ENCODE peak calls at places on chromosomes 13 and 19, in six cellular contexts. One of them, this sample, is unnamed.

GRCh38 chr13:40399756-40400155 is 266.7 kb downstream of the FOXO1 start:
- DNase-seq in activated naive CD4-positive, alpha-beta T cell treated with anti-CD3 and anti-CD28 coated beads, Interleukin-2, amount 50 U/mL, for 16 hours: no peak
- DNase-seq in stimulated activated CD8-positive, alpha-beta memory T cell treated with anti-CD3 and anti-CD28 coated beads, Interleukin-2, amount 100 ng/mL, for 48 hours: no peak
- DNase-seq in hippocampal formation: no peak
- DNase-seq in epithelial cell of proximal tubule: no peak
- DNase-seq in tibial artery: no peak
- DNase-seq in this sample: no peak

GRCh38 chr19:28290963-28291657 is 921.8 kb downstream of the UQCRFS1 start:
- DNase-seq in epithelial cell of proximal tubule: no peak
- DNase-seq in activated naive CD4-positive, alpha-beta T cell treated with anti-CD3 and anti-CD28 coated beads, Interleukin-2, amount 50 U/mL, for 16 hours: no peak
- DNase-seq in hippocampal formation: no peak
- DNase-seq in stimulated activated CD8-positive, alpha-beta memory T cell treated with anti-CD3 and anti-CD28 coated beads, Interleukin-2, amount 100 ng/mL, for 48 hours: no peak
- DNase-seq in tibial artery: no peak
- DNase-seq in this sample: no peak

GRCh38 chr19:41726493-41726892 is 18.1 kb downstream of the CEACAM5 start:
- DNase-seq in tibial artery: no peak
- DNase-seq in epithelial cell of proximal tubule: no peak
- DNase-seq in stimulated activated CD8-positive, alpha-beta memory T cell treated with anti-CD3 and anti-CD28 coated beads, Interleukin-2, amount 100 ng/mL, for 48 hours: no peak
- DNase-seq in hippocampal formation: no peak
- DNase-seq in activated naive CD4-positive, alpha-beta T cell treated with anti-CD3 and anti-CD28 coated beads, Interleukin-2, amount 50 U/mL, for 16 hours: no peak
- DNase-seq in this sample: no peak

GRCh38 chr13:110238795-110239194 is 68.2 kb downstream of the COL4A1 start:
- DNase-seq in activated naive CD4-positive, alpha-beta T cell treated with anti-CD3 and anti-CD28 coated beads, Interleukin-2, amount 50 U/mL, for 16 hours: no peak
- DNase-seq in hippocampal formation: no peak
- DNase-seq in epithelial cell of proximal tubule: no peak
- DNase-seq in tibial artery: no peak
- DNase-seq in stimulated activated CD8-positive, alpha-beta memory T cell treated with anti-CD3 and anti-CD28 coated beads, Interleukin-2, amount 100 ng/mL, for 48 hours: no peak
- DNase-seq in this sample: peak

GRCh38 chr13:40120288-40120687 is 464.8 kb downstream of the COG6 start:
- DNase-seq in activated naive CD4-positive, alpha-beta T cell treated with anti-CD3 and anti-CD28 coated beads, Interleukin-2, amount 50 U/mL, for 16 hours: no peak
- DNase-seq in stimulated activated CD8-positive, alpha-beta memory T cell treated with anti-CD3 and anti-CD28 coated beads, Interleukin-2, amount 100 ng/mL, for 48 hours: no peak
- DNase-seq in tibial artery: no peak
- DNase-seq in epithelial cell of proximal tubule: no peak
- DNase-seq in hippocampal formation: no peak
- DNase-seq in this sample: peak

GRCh38 chr13:58018865-58019264 is 387.3 kb downstream of the PCDH17 start:
- DNase-seq in epithelial cell of proximal tubule: no peak
- DNase-seq in hippocampal formation: no peak
- DNase-seq in stimulated activated CD8-positive, alpha-beta memory T cell treated with anti-CD3 and anti-CD28 coated beads, Interleukin-2, amount 100 ng/mL, for 48 hours: no peak
- DNase-seq in activated naive CD4-positive, alpha-beta T cell treated with anti-CD3 and anti-CD28 coated beads, Interleukin-2, amount 50 U/mL, for 16 hours: no peak
- DNase-seq in tibial artery: no peak
- DNase-seq in this sample: no peak

GRCh38 chr13:35712907-35713685 is 236.6 kb upstream of the MAB21L1 start:
- DNase-seq in stimulated activated CD8-positive, alpha-beta memory T cell treated with anti-CD3 and anti-CD28 coated beads, Interleukin-2, amount 100 ng/mL, for 48 hours: no peak
- DNase-seq in epithelial cell of proximal tubule: no peak
- DNase-seq in tibial artery: no peak
- DNase-seq in activated naive CD4-positive, alpha-beta T cell treated with anti-CD3 and anti-CD28 coated beads, Interleukin-2, amount 50 U/mL, for 16 hours: no peak
- DNase-seq in hippocampal formation: no peak
- DNase-seq in this sample: peak

GRCh38 chr13:98225036-98225940 is 48.2 kb upstream of the RNF113B start:
- DNase-seq in activated naive CD4-positive, alpha-beta T cell treated with anti-CD3 and anti-CD28 coated beads, Interleukin-2, amount 50 U/mL, for 16 hours: no peak
- DNase-seq in epithelial cell of proximal tubule: no peak
- DNase-seq in stimulated activated CD8-positive, alpha-beta memory T cell treated with anti-CD3 and anti-CD28 coated beads, Interleukin-2, amount 100 ng/mL, for 48 hours: no peak
- DNase-seq in hippocampal formation: peak
- DNase-seq in tibial artery: no peak
- DNase-seq in this sample: no peak

GRCh38 chr19:35727053-35727955 is 9.5 kb downstream of the KMT2B start:
- DNase-seq in activated naive CD4-positive, alpha-beta T cell treated with anti-CD3 and anti-CD28 coated beads, Interleukin-2, amount 50 U/mL, for 16 hours: no peak
- DNase-seq in stimulated activated CD8-positive, alpha-beta memory T cell treated with anti-CD3 and anti-CD28 coated beads, Interleukin-2, amount 100 ng/mL, for 48 hours: no peak
- DNase-seq in epithelial cell of proximal tubule: no peak
- DNase-seq in tibial artery: no peak
- DNase-seq in hippocampal formation: no peak
- DNase-seq in this sample: no peak

GRCh38 chr13:108425056-108425455 is 155.5 kb downstream of the TNFSF13B start:
- DNase-seq in tibial artery: no peak
- DNase-seq in activated naive CD4-positive, alpha-beta T cell treated with anti-CD3 and anti-CD28 coated beads, Interleukin-2, amount 50 U/mL, for 16 hours: no peak
- DNase-seq in stimulated activated CD8-positive, alpha-beta memory T cell treated with anti-CD3 and anti-CD28 coated beads, Interleukin-2, amount 100 ng/mL, for 48 hours: no peak
- DNase-seq in hippocampal formation: no peak
- DNase-seq in epithelial cell of proximal tubule: no peak
- DNase-seq in this sample: no peak

GRCh38 chr19:18418725-18419194 is 438 bp upstream of the SSBP4 start:
- DNase-seq in activated naive CD4-positive, alpha-beta T cell treated with anti-CD3 and anti-CD28 coated beads, Interleukin-2, amount 50 U/mL, for 16 hours: no peak
- DNase-seq in stimulated activated CD8-positive, alpha-beta memory T cell treated with anti-CD3 and anti-CD28 coated beads, Interleukin-2, amount 100 ng/mL, for 48 hours: no peak
- DNase-seq in tibial artery: peak
- DNase-seq in hippocampal formation: no peak
- DNase-seq in epithelial cell of proximal tubule: no peak
- DNase-seq in this sample: no peak

GRCh38 chr19:58559275-58560006 is 1.0 kb upstream of the UBE2M start:
- DNase-seq in tibial artery: peak
- DNase-seq in epithelial cell of proximal tubule: no peak
- DNase-seq in hippocampal formation: no peak
- DNase-seq in stimulated activated CD8-positive, alpha-beta memory T cell treated with anti-CD3 and anti-CD28 coated beads, Interleukin-2, amount 100 ng/mL, for 48 hours: peak
- DNase-seq in activated naive CD4-positive, alpha-beta T cell treated with anti-CD3 and anti-CD28 coated beads, Interleukin-2, amount 50 U/mL, for 16 hours: peak
- DNase-seq in this sample: peak

GRCh38 chr19:2612619-2613249 is 89.8 kb downstream of the GNG7 start:
- DNase-seq in hippocampal formation: no peak
- DNase-seq in stimulated activated CD8-positive, alpha-beta memory T cell treated with anti-CD3 and anti-CD28 coated beads, Interleukin-2, amount 100 ng/mL, for 48 hours: no peak
- DNase-seq in epithelial cell of proximal tubule: no peak
- DNase-seq in tibial artery: peak
- DNase-seq in activated naive CD4-positive, alpha-beta T cell treated with anti-CD3 and anti-CD28 coated beads, Interleukin-2, amount 50 U/mL, for 16 hours: no peak
- DNase-seq in this sample: no peak

GRCh38 chr19:40424637-40425449 is 949 bp downstream of the SERTAD1 start:
- DNase-seq in tibial artery: no peak
- DNase-seq in activated naive CD4-positive, alpha-beta T cell treated with anti-CD3 and anti-CD28 coated beads, Interleukin-2, amount 50 U/mL, for 16 hours: no peak
- DNase-seq in hippocampal formation: no peak
- DNase-seq in stimulated activated CD8-positive, alpha-beta memory T cell treated with anti-CD3 and anti-CD28 coated beads, Interleukin-2, amount 100 ng/mL, for 48 hours: no peak
- DNase-seq in epithelial cell of proximal tubule: no peak
- DNase-seq in this sample: no peak

GRCh38 chr13:41916173-41916954 is 44.5 kb downstream of the VWA8 start:
- DNase-seq in epithelial cell of proximal tubule: no peak
- DNase-seq in hippocampal formation: no peak
- DNase-seq in activated naive CD4-positive, alpha-beta T cell treated with anti-CD3 and anti-CD28 coated beads, Interleukin-2, amount 50 U/mL, for 16 hours: no peak
- DNase-seq in stimulated activated CD8-positive, alpha-beta memory T cell treated with anti-CD3 and anti-CD28 coated beads, Interleukin-2, amount 100 ng/mL, for 48 hours: no peak
- DNase-seq in tibial artery: no peak
- DNase-seq in this sample: peak

GRCh38 chr19:5891938-5892771 is 11.4 kb downstream of the NDUFA11 start:
- DNase-seq in epithelial cell of proximal tubule: no peak
- DNase-seq in hippocampal formation: peak
- DNase-seq in activated naive CD4-positive, alpha-beta T cell treated with anti-CD3 and anti-CD28 coated beads, Interleukin-2, amount 50 U/mL, for 16 hours: no peak
- DNase-seq in stimulated activated CD8-positive, alpha-beta memory T cell treated with anti-CD3 and anti-CD28 coated beads, Interleukin-2, amount 100 ng/mL, for 48 hours: no peak
- DNase-seq in tibial artery: no peak
- DNase-seq in this sample: peak

GRCh38 chr13:48159436-48160225 is 64.7 kb upstream of the MED4 start:
- DNase-seq in epithelial cell of proximal tubule: peak
- DNase-seq in tibial artery: no peak
- DNase-seq in activated naive CD4-positive, alpha-beta T cell treated with anti-CD3 and anti-CD28 coated beads, Interleukin-2, amount 50 U/mL, for 16 hours: no peak
- DNase-seq in hippocampal formation: no peak
- DNase-seq in stimulated activated CD8-positive, alpha-beta memory T cell treated with anti-CD3 and anti-CD28 coated beads, Interleukin-2, amount 100 ng/mL, for 48 hours: no peak
- DNase-seq in this sample: peak

GRCh38 chr13:103187621-103188020 is 121.4 kb upstream of the SLC10A2 start:
- DNase-seq in tibial artery: no peak
- DNase-seq in hippocampal formation: no peak
- DNase-seq in stimulated activated CD8-positive, alpha-beta memory T cell treated with anti-CD3 and anti-CD28 coated beads, Interleukin-2, amount 100 ng/mL, for 48 hours: no peak
- DNase-seq in epithelial cell of proximal tubule: no peak
- DNase-seq in activated naive CD4-positive, alpha-beta T cell treated with anti-CD3 and anti-CD28 coated beads, Interleukin-2, amount 50 U/mL, for 16 hours: no peak
- DNase-seq in this sample: no peak

GRCh38 chr19:49744946-49745381 is 18.1 kb downstream of the TSKS start:
- DNase-seq in stimulated activated CD8-positive, alpha-beta memory T cell treated with anti-CD3 and anti-CD28 coated beads, Interleukin-2, amount 100 ng/mL, for 48 hours: no peak
- DNase-seq in tibial artery: no peak
- DNase-seq in epithelial cell of proximal tubule: no peak
- DNase-seq in activated naive CD4-positive, alpha-beta T cell treated with anti-CD3 and anti-CD28 coated beads, Interleukin-2, amount 50 U/mL, for 16 hours: no peak
- DNase-seq in hippocampal formation: no peak
- DNase-seq in this sample: no peak

GRCh38 chr19:8252922-8253589 is 43.9 kb downstream of the CERS4 start:
- DNase-seq in stimulated activated CD8-positive, alpha-beta memory T cell treated with anti-CD3 and anti-CD28 coated beads, Interleukin-2, amount 100 ng/mL, for 48 hours: peak
- DNase-seq in epithelial cell of proximal tubule: no peak
- DNase-seq in tibial artery: peak
- DNase-seq in hippocampal formation: peak
- DNase-seq in activated naive CD4-positive, alpha-beta T cell treated with anti-CD3 and anti-CD28 coated beads, Interleukin-2, amount 50 U/mL, for 16 hours: peak
- DNase-seq in this sample: peak

GRCh38 chr19:3942790-3943409 is 10.0 kb downstream of the NMRK2 start:
- DNase-seq in stimulated activated CD8-positive, alpha-beta memory T cell treated with anti-CD3 and anti-CD28 coated beads, Interleukin-2, amount 100 ng/mL, for 48 hours: no peak
- DNase-seq in epithelial cell of proximal tubule: no peak
- DNase-seq in activated naive CD4-positive, alpha-beta T cell treated with anti-CD3 and anti-CD28 coated beads, Interleukin-2, amount 50 U/mL, for 16 hours: no peak
- DNase-seq in tibial artery: no peak
- DNase-seq in hippocampal formation: no peak
- DNase-seq in this sample: no peak

GRCh38 chr19:40671404-40671803 is 19.0 kb downstream of the NUMBL start:
- DNase-seq in hippocampal formation: no peak
- DNase-seq in activated naive CD4-positive, alpha-beta T cell treated with anti-CD3 and anti-CD28 coated beads, Interleukin-2, amount 50 U/mL, for 16 hours: no peak
- DNase-seq in tibial artery: no peak
- DNase-seq in stimulated activated CD8-positive, alpha-beta memory T cell treated with anti-CD3 and anti-CD28 coated beads, Interleukin-2, amount 100 ng/mL, for 48 hours: no peak
- DNase-seq in epithelial cell of proximal tubule: no peak
- DNase-seq in this sample: no peak

GRCh38 chr13:98466634-98467236 is 110.2 kb downstream of the STK24 start:
- DNase-seq in activated naive CD4-positive, alpha-beta T cell treated with anti-CD3 and anti-CD28 coated beads, Interleukin-2, amount 50 U/mL, for 16 hours: peak
- DNase-seq in tibial artery: peak
- DNase-seq in epithelial cell of proximal tubule: no peak
- DNase-seq in hippocampal formation: no peak
- DNase-seq in stimulated activated CD8-positive, alpha-beta memory T cell treated with anti-CD3 and anti-CD28 coated beads, Interleukin-2, amount 100 ng/mL, for 48 hours: no peak
- DNase-seq in this sample: peak

GRCh38 chr13:67880916-67881315 is 650.8 kb upstream of the PCDH9 start:
- DNase-seq in hippocampal formation: no peak
- DNase-seq in stimulated activated CD8-positive, alpha-beta memory T cell treated with anti-CD3 and anti-CD28 coated beads, Interleukin-2, amount 100 ng/mL, for 48 hours: no peak
- DNase-seq in tibial artery: no peak
- DNase-seq in epithelial cell of proximal tubule: no peak
- DNase-seq in activated naive CD4-positive, alpha-beta T cell treated with anti-CD3 and anti-CD28 coated beads, Interleukin-2, amount 50 U/mL, for 16 hours: no peak
- DNase-seq in this sample: no peak

GRCh38 chr13:94339116-94339687 is 140.3 kb downstream of the DCT start:
- DNase-seq in stimulated activated CD8-positive, alpha-beta memory T cell treated with anti-CD3 and anti-CD28 coated beads, Interleukin-2, amount 100 ng/mL, for 48 hours: no peak
- DNase-seq in activated naive CD4-positive, alpha-beta T cell treated with anti-CD3 and anti-CD28 coated beads, Interleukin-2, amount 50 U/mL, for 16 hours: no peak
- DNase-seq in hippocampal formation: no peak
- DNase-seq in epithelial cell of proximal tubule: no peak
- DNase-seq in tibial artery: no peak
- DNase-seq in this sample: no peak

GRCh38 chr13:28537149-28537548 is 42.2 kb upstream of the FLT1 start:
- DNase-seq in tibial artery: no peak
- DNase-seq in stimulated activated CD8-positive, alpha-beta memory T cell treated with anti-CD3 and anti-CD28 coated beads, Interleukin-2, amount 100 ng/mL, for 48 hours: no peak
- DNase-seq in activated naive CD4-positive, alpha-beta T cell treated with anti-CD3 and anti-CD28 coated beads, Interleukin-2, amount 50 U/mL, for 16 hours: no peak
- DNase-seq in hippocampal formation: no peak
- DNase-seq in epithelial cell of proximal tubule: no peak
- DNase-seq in this sample: no peak

GRCh38 chr19:49071860-49072547 is 495 bp downstream of the KCNA7 start:
- DNase-seq in tibial artery: no peak
- DNase-seq in stimulated activated CD8-positive, alpha-beta memory T cell treated with anti-CD3 and anti-CD28 coated beads, Interleukin-2, amount 100 ng/mL, for 48 hours: no peak
- DNase-seq in hippocampal formation: no peak
- DNase-seq in epithelial cell of proximal tubule: no peak
- DNase-seq in activated naive CD4-positive, alpha-beta T cell treated with anti-CD3 and anti-CD28 coated beads, Interleukin-2, amount 50 U/mL, for 16 hours: peak
- DNase-seq in this sample: no peak

GRCh38 chr19:6226444-6227155 is 53.2 kb downstream of the MLLT1 start:
- DNase-seq in hippocampal formation: no peak
- DNase-seq in stimulated activated CD8-positive, alpha-beta memory T cell treated with anti-CD3 and anti-CD28 coated beads, Interleukin-2, amount 100 ng/mL, for 48 hours: no peak
- DNase-seq in tibial artery: no peak
- DNase-seq in epithelial cell of proximal tubule: no peak
- DNase-seq in activated naive CD4-positive, alpha-beta T cell treated with anti-CD3 and anti-CD28 coated beads, Interleukin-2, amount 50 U/mL, for 16 hours: no peak
- DNase-seq in this sample: no peak

GRCh38 chr13:21372530-21372929 is 86.6 kb downstream of the ZDHHC20 start:
- DNase-seq in stimulated activated CD8-positive, alpha-beta memory T cell treated with anti-CD3 and anti-CD28 coated beads, Interleukin-2, amount 100 ng/mL, for 48 hours: no peak
- DNase-seq in hippocampal formation: no peak
- DNase-seq in activated naive CD4-positive, alpha-beta T cell treated with anti-CD3 and anti-CD28 coated beads, Interleukin-2, amount 50 U/mL, for 16 hours: no peak
- DNase-seq in tibial artery: no peak
- DNase-seq in epithelial cell of proximal tubule: no peak
- DNase-seq in this sample: no peak

GRCh38 chr19:3359850-3360493 is 6.4 kb upstream of the NFIC start:
- DNase-seq in hippocampal formation: no peak
- DNase-seq in tibial artery: no peak
- DNase-seq in stimulated activated CD8-positive, alpha-beta memory T cell treated with anti-CD3 and anti-CD28 coated beads, Interleukin-2, amount 100 ng/mL, for 48 hours: no peak
- DNase-seq in activated naive CD4-positive, alpha-beta T cell treated with anti-CD3 and anti-CD28 coated beads, Interleukin-2, amount 50 U/mL, for 16 hours: peak
- DNase-seq in epithelial cell of proximal tubule: no peak
- DNase-seq in this sample: no peak

GRCh38 chr19:55289117-55289796 is 5.5 kb downstream of the BRSK1 start:
- DNase-seq in tibial artery: no peak
- DNase-seq in hippocampal formation: no peak
- DNase-seq in stimulated activated CD8-positive, alpha-beta memory T cell treated with anti-CD3 and anti-CD28 coated beads, Interleukin-2, amount 100 ng/mL, for 48 hours: no peak
- DNase-seq in activated naive CD4-positive, alpha-beta T cell treated with anti-CD3 and anti-CD28 coated beads, Interleukin-2, amount 50 U/mL, for 16 hours: no peak
- DNase-seq in epithelial cell of proximal tubule: no peak
- DNase-seq in this sample: peak

GRCh38 chr13:110131424-110131823 is 175.5 kb downstream of the COL4A1 start:
- DNase-seq in tibial artery: no peak
- DNase-seq in epithelial cell of proximal tubule: no peak
- DNase-seq in hippocampal formation: no peak
- DNase-seq in stimulated activated CD8-positive, alpha-beta memory T cell treated with anti-CD3 and anti-CD28 coated beads, Interleukin-2, amount 100 ng/mL, for 48 hours: no peak
- DNase-seq in activated naive CD4-positive, alpha-beta T cell treated with anti-CD3 and anti-CD28 coated beads, Interleukin-2, amount 50 U/mL, for 16 hours: no peak
- DNase-seq in this sample: no peak

This sample was measured in fibroblast of mammary gland.